ENCODE peak calls at places on chromosome 19, in four cellular contexts. S is neural progenitor cell, U is testis, H is renal cortical epithelial cell. J is an unnamed sample.

GRCh38 chr19:51698296-51698695 is 5.2 kb downstream of the SPACA6 start:
- DNase-seq in S (no peak), U (no peak), H (no peak), J (no peak)

GRCh38 chr19:4393947-4394590 is 6.3 kb downstream of the SH3GL1 start:
- DNase-seq in S (peak; percentile 76), U (no peak), H (no peak), J (no peak)

GRCh38 chr19:5592531-5592930 is 24.8 kb upstream of the TINCR start:
- DNase-seq in S (no peak), U (no peak), H (no peak), J (no peak)

GRCh38 chr19:9935409-9936062 is 779 bp downstream of the OLFM2 start:
- DNase-seq in S (peak; percentile 25), U (no peak), H (no peak), J (no peak)

GRCh38 chr19:45834970-45835369 is 19.9 kb upstream of the RSPH6A start:
- DNase-seq in S (no peak), U (no peak), H (peak; percentile 70), J (no peak)

GRCh38 chr19:16461630-16462051 is 10.1 kb downstream of the EPS15L1 start:
- DNase-seq in S (no peak), U (no peak), H (no peak), J (no peak)

GRCh38 chr19:35665604-35666003 is 713 bp upstream of the UPK1A start:
- DNase-seq in S (no peak), U (no peak), H (no peak), J (no peak)

GRCh38 chr19:29872224-29872731 is 60.5 kb downstream of the CCNE1 start:
- DNase-seq in S (peak; percentile 81), U (no peak), H (no peak), J (no peak)

GRCh38 chr19:12034610-12035009 is 869 bp downstream of the ZNF433 start:
- DNase-seq in S (peak; percentile 22), U (no peak), H (no peak), J (no peak)

GRCh38 chr19:3481241-3482090 is 1.1 kb upstream of the SMIM24 start:
- DNase-seq in S (no peak), U (no peak), H (no peak), J (no peak)

GRCh38 chr19:3375221-3376088 is 9.1 kb downstream of the NFIC start:
- DNase-seq in S (no peak), U (peak; percentile 94), H (peak; percentile 50), J (no peak)

GRCh38 chr19:18373892-18374629 is 11.9 kb upstream of the GDF15 start:
- DNase-seq in S (peak; percentile 52), U (peak; percentile 89), H (peak; percentile 97), J (peak; percentile 99)

GRCh38 chr19:40803857-40804782 is 5.1 kb downstream of the EGLN2 start:
- DNase-seq in S (no peak), U (no peak), H (no peak), J (no peak)

J was measured in islet precursor cell.